ENCODE peak calls at places on chromosome 1, in eight cellular contexts. B, R, M, Y, J, D, I and O are unnamed samples.

GRCh38 chr1:184988506-184988905 is 14.2 kb upstream of the NIBAN1 start:
- DNase-seq in B (no peak), Y (no peak), D (no peak), R (no peak), J (no peak), M (no peak), I (no peak), O (no peak)

GRCh38 chr1:59290173-59290954 is 6.5 kb upstream of the FGGY start:
- DNase-seq in Y (no peak), R (no peak), J (peak), M (peak), D (no peak), I (peak), B (no peak), O (no peak)

GRCh38 chr1:3899776-3900149 is 309 bp downstream of the C1orf174 start:
- DNase-seq in B (no peak), D (no peak), J (peak), R (no peak), I (no peak), Y (no peak), M (no peak), O (no peak)

GRCh38 chr1:232473319-232473718 is 156.6 kb downstream of the SIPA1L2 start:
- DNase-seq in I (no peak), R (no peak), D (no peak), J (peak), B (no peak), M (peak), Y (no peak), O (no peak)

GRCh38 chr1:247288341-247288740 is 32.5 kb downstream of the VN1R5 start:
- DNase-seq in D (no peak), R (no peak), Y (no peak), M (no peak), B (no peak), J (peak), I (no peak), O (no peak)

GRCh38 chr1:217747156-217747769 is 116.1 kb downstream of the SPATA17 start:
- DNase-seq in R (no peak), J (no peak), Y (no peak), D (no peak), I (no peak), B (peak), M (peak), O (no peak)

GRCh38 chr1:205792481-205792881 is 17.2 kb upstream of the RAB29 start:
- DNase-seq in M (no peak), B (no peak), D (no peak), I (no peak), Y (no peak), J (no peak), R (no peak), O (no peak)

GRCh38 chr1:43952731-43953350 is 6.1 kb downstream of the IPO13 start:
- DNase-seq in M (no peak), Y (no peak), B (no peak), I (no peak), R (no peak), J (peak), D (no peak), O (no peak)

GRCh38 chr1:223228931-223229528 is 86.0 kb upstream of the TLR5 start:
- DNase-seq in J (peak), R (no peak), Y (no peak), M (no peak), B (no peak), D (peak), I (no peak), O (no peak)

GRCh38 chr1:207860531-207860930 is 50.4 kb downstream of the CD34 start:
- DNase-seq in I (no peak), J (no peak), D (no peak), B (no peak), Y (no peak), M (no peak), R (no peak), O (no peak)

GRCh38 chr1:112457241-112457640 is 51.5 kb upstream of the WNT2B start:
- DNase-seq in M (peak), Y (no peak), J (no peak), B (no peak), R (no peak), I (no peak), D (no peak), O (no peak)

GRCh38 chr1:71869326-71869725 is 413.0 kb downstream of the NEGR1 start:
- DNase-seq in J (no peak), M (no peak), Y (no peak), B (no peak), R (no peak), D (no peak), I (no peak), O (no peak)

GRCh38 chr1:88985033-88985432 is 7.4 kb downstream of the KYAT3 start:
- DNase-seq in J (peak), D (no peak), I (no peak), Y (no peak), B (peak), M (peak), R (peak), O (no peak)

GRCh38 chr1:119083980-119084379 is 56.5 kb downstream of the WARS2 start:
- DNase-seq in Y (no peak), M (peak), R (no peak), D (no peak), B (no peak), J (no peak), I (no peak), O (no peak)

GRCh38 chr1:119081705-119082104 is 58.7 kb downstream of the WARS2 start:
- DNase-seq in B (no peak), M (peak), Y (no peak), R (no peak), I (no peak), D (no peak), J (no peak), O (no peak)

GRCh38 chr1:119086830-119087229 is 53.6 kb downstream of the WARS2 start:
- DNase-seq in B (no peak), M (no peak), R (no peak), Y (no peak), D (no peak), I (no peak), J (no peak), O (no peak)

GRCh38 chr1:119083479-119083878 is 57.0 kb downstream of the WARS2 start:
- DNase-seq in B (no peak), I (no peak), M (peak), J (no peak), D (no peak), Y (no peak), R (no peak), O (no peak)

GRCh38 chr1:119084651-119085262 is 55.7 kb downstream of the WARS2 start:
- DNase-seq in D (no peak), R (no peak), M (peak), B (no peak), I (no peak), J (no peak), Y (no peak), O (no peak)
- H3K4me3 ChIP-seq in D (no peak), R (no peak), M (no peak), B (no peak), I (peak), J (no peak), Y (no peak), O (no peak)

GRCh38 chr1:202750761-202751160 is 40.5 kb upstream of the SYT2 start:
- DNase-seq in R (no peak), Y (no peak), M (no peak), I (no peak), B (no peak), D (no peak), J (no peak), O (no peak)
- TF ChIP-seq CTCF in R (no peak), Y (peak), M (no peak), I (no peak), B (no peak), D (no peak), J (peak), O (no peak)

GRCh38 chr1:47996060-47996405 is 1.2 kb downstream of the TRABD2B start:
- DNase-seq in Y (no peak), J (peak), R (no peak), B (no peak), M (no peak), I (no peak), D (no peak), O (no peak)

GRCh38 chr1:47998396-47998990 is 1.3 kb upstream of the TRABD2B start:
- DNase-seq in Y (no peak), D (no peak), B (no peak), I (no peak), J (peak), R (no peak), M (no peak), O (no peak)

GRCh38 chr1:47995306-47996050 is 1.7 kb downstream of the TRABD2B start:
- DNase-seq in D (no peak), Y (no peak), B (no peak), I (no peak), M (no peak), R (no peak), J (peak), O (no peak)

GRCh38 chr1:47997289-47998200 is at the start of gene TRABD2B:
- DNase-seq in R (peak), Y (peak), M (peak), I (peak), B (no peak), J (peak), D (peak), O (no peak)

DNA sequence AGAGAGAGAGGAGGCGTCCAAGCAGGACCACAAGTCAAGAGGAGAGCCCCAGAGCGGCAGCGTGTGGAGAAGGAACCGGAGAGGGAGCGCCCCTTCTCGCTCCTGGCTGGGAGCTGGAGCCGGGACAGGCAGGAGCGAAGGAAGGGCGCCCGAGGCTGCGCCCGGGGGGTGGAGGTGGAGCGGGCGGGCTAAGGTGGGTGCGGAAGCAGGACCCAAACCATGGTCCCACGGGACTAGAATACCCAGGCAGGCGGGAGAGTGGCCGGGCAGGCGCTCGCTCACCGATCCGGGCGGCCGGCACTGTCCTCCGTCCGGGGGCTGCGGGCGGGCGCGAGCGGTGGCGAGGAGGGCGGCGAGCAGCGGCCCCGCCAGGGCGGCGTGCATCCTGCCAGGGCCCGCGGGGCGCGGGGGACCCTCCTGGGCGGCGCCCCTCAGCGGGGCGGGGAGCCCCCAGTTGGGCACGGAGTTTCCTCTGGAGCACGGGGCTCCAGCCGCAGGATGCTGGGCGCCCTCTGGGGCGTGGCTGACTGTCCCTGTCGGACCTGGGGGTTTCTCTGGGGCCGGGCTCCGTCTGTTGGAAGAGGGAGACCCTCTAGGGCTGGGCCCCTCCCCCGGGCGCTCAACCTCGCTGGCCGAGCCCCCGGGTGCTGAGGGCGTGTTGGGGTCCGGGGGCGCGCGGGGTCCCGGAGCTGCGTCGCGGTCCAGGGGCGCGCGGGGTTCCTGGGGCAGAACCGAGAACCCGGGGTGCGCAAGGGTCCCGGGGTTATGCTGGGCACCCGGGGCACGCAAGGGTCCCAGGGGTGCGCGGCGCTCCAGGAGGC is 569 bp downstream of the TRABD2B start:
- DNase-seq in B (no peak), I (peak), J (peak), Y (no peak), M (no peak), D (no peak), R (no peak), O (no peak)
- H3K4me3 ChIP-seq in B (peak), I (peak), J (no peak), Y (peak), M (peak), D (peak), R (peak), O (no peak)

GRCh38 chr1:186839077-186839400 is 10.3 kb downstream of the PLA2G4A start:
- DNase-seq in Y (no peak), R (no peak), J (no peak), D (no peak), I (no peak), M (no peak), B (no peak), O (no peak)
- TF ChIP-seq CTCF in Y (no peak), R (no peak), J (no peak), D (no peak), I (no peak), M (no peak), B (no peak), O (no peak)

DNA sequence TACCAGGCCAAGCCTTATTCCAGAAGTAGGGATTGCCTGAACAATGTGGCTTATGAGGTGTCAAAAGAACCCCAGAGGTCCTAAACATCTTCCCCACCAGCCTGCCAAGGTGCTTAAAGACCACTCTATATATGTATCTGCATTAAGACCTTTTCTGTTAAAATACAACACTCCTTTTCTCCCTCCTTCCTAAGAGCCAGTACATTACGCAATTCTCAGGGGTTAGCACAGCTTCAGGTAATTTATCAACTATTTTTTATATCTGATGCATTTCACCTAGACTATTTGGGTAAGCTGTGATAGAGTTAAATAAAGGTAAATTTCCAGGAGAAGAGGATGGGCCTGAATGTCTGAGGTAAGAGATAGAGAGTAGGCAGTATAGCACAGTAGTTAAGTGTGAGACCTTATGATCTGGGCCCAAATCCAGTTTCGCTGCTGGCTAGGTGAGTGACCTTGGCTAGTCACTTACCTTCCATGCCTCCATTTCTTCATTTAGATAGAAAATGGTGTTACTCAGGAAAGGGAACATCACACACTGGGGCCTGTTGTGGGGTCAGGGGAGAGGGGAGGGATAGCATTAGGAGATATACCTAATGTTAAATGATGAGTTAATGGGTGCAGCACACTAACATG is 5.1 kb upstream of the CCN1 start:
- DNase-seq in B (no peak), J (no peak), Y (no peak), R (no peak), M (no peak), D (no peak), I (no peak), O (no peak)
- H3K4me3 ChIP-seq in B (peak), J (no peak), Y (no peak), R (no peak), M (no peak), D (peak), I (no peak), O (no peak)